ENCODE peak calls at places on chromosomes 3 and 15, in eight cellular contexts. L, B, J, I, N, Z, V and D are unnamed samples.

GRCh38 chr3:165279471-165279870 is 83.3 kb upstream of the SLITRK3 start:
- DNase-seq in N (no peak), I (no peak), B (no peak), V (no peak), Z (no peak), J (peak; percentile 5), L (no peak), D (peak; percentile 1)

GRCh38 chr3:31615071-31615875 is 82.5 kb downstream of the STT3B start:
- DNase-seq in J (no peak), Z (no peak), N (no peak), B (no peak), I (no peak), L (no peak), V (peak; percentile 32), D (peak; percentile 20)

GRCh38 chr3:158158969-158159368 is 49.1 kb downstream of the RSRC1 start:
- DNase-seq in J (no peak), L (no peak), N (no peak), V (no peak), I (no peak), B (no peak), Z (no peak), D (no peak)

GRCh38 chr3:65178703-65179102 is 490.9 kb upstream of the ADAMTS9 start:
- DNase-seq in B (no peak), N (no peak), Z (no peak), J (no peak), I (no peak), L (no peak), V (peak; percentile 5), D (peak; percentile 28)

GRCh38 chr3:159928071-159928491 is 60.6 kb upstream of the IL12A start:
- DNase-seq in Z (no peak), L (peak; percentile 72), N (no peak), V (peak; percentile 48), I (no peak), B (peak; percentile 45), J (no peak), D (peak; percentile 38)

GRCh38 chr3:182848906-182849305 is 55.6 kb downstream of the ATP11B start:
- DNase-seq in N (peak; percentile 2), I (no peak), J (no peak), L (no peak), B (no peak), Z (no peak), V (no peak), D (no peak)

GRCh38 chr3:107208100-107208499 is 169.1 kb upstream of the CCDC54 start:
- DNase-seq in I (no peak), L (peak; percentile 95), B (peak; percentile 99), N (peak; percentile 55), V (peak; percentile 96), Z (no peak), J (peak; percentile 22), D (peak; percentile 99)

GRCh38 chr15:60660290-60661051 is 181.5 kb upstream of the ICE2 start:
- DNase-seq in L (peak; percentile 17), I (no peak), J (no peak), B (peak; percentile 73), Z (peak; percentile 22), N (no peak), V (peak; percentile 76), D (peak; percentile 79)

GRCh38 chr15:57415559-57415958 is 39.3 kb downstream of the CGNL1 start:
- DNase-seq in N (no peak), L (no peak), Z (no peak), J (no peak), B (no peak), V (no peak), I (no peak), D (no peak)

GRCh38 chr3:133583396-133583795 is 9.9 kb downstream of the CDV3 start:
- DNase-seq in Z (no peak), N (no peak), J (no peak), L (no peak), I (no peak), V (no peak), B (no peak), D (no peak)

GRCh38 chr3:127145266-127145665 is 47.7 kb upstream of the PRR23E start:
- DNase-seq in B (no peak), J (no peak), I (no peak), N (no peak), L (no peak), V (no peak), Z (no peak), D (no peak)

GRCh38 chr15:58908550-58909309 is 24.7 kb downstream of the SLTM start:
- DNase-seq in N (no peak), L (no peak), V (no peak), I (no peak), B (no peak), Z (no peak), J (no peak), D (no peak)

GRCh38 chr3:141332436-141332835 is 35.9 kb upstream of the ZBTB38 start:
- DNase-seq in B (peak; percentile 45), I (no peak), V (no peak), J (no peak), Z (no peak), N (no peak), L (no peak), D (no peak)

GRCh38 chr3:188046561-188047213 is 107.3 kb upstream of the LPP start:
- DNase-seq in L (peak; percentile 35), N (no peak), J (no peak), Z (no peak), V (no peak), B (peak; percentile 29), I (no peak), D (peak; percentile 44)

GRCh38 chr15:25481208-25481862 is 42.5 kb upstream of the UBE3A start:
- DNase-seq in V (no peak), I (no peak), Z (no peak), J (no peak), N (no peak), L (no peak), B (no peak), D (no peak)